ENCODE peak calls at places on chromosomes 13 and 19, in eight cellular contexts. One of them, this sample, is unnamed.

GRCh38 chr19:12783226-12783848 is 7.9 kb upstream of the JUNB start:
- DNase-seq in cardiac muscle cell: no peak
- DNase-seq in nephron progenitor cell: no peak
- DNase-seq in ovary: no peak
- DNase-seq in astrocyte of the spinal cord: no peak
- DNase-seq in neural crest cell: no peak
- DNase-seq in ascending aorta: peak
- DNase-seq in fibroblast of lung: no peak
- DNase-seq in this sample: peak

GRCh38 chr19:31450696-31451095 is 101.5 kb upstream of the TSHZ3 start:
- DNase-seq in cardiac muscle cell: no peak
- DNase-seq in nephron progenitor cell: no peak
- DNase-seq in ovary: no peak
- DNase-seq in astrocyte of the spinal cord: no peak
- DNase-seq in neural crest cell: no peak
- DNase-seq in ascending aorta: no peak
- DNase-seq in fibroblast of lung: no peak
- DNase-seq in this sample: no peak

GRCh38 chr19:44657211-44657921 is 13.7 kb downstream of the PVR start:
- DNase-seq in cardiac muscle cell: peak
- DNase-seq in nephron progenitor cell: peak
- DNase-seq in ovary: peak
- DNase-seq in astrocyte of the spinal cord: peak
- DNase-seq in neural crest cell: peak
- DNase-seq in ascending aorta: peak
- DNase-seq in fibroblast of lung: peak
- DNase-seq in this sample: peak

GRCh38 chr13:113004126-113004525 is 35.1 kb downstream of the MCF2L start:
- DNase-seq in cardiac muscle cell: no peak
- DNase-seq in nephron progenitor cell: no peak
- DNase-seq in ovary: no peak
- DNase-seq in astrocyte of the spinal cord: no peak
- DNase-seq in neural crest cell: no peak
- DNase-seq in ascending aorta: no peak
- DNase-seq in fibroblast of lung: no peak
- DNase-seq in this sample: no peak

GRCh38 chr19:16444273-16444597 is 27.5 kb downstream of the EPS15L1 start:
- DNase-seq in cardiac muscle cell: no peak
- DNase-seq in nephron progenitor cell: no peak
- DNase-seq in ovary: no peak
- DNase-seq in astrocyte of the spinal cord: no peak
- DNase-seq in neural crest cell: no peak
- DNase-seq in ascending aorta: no peak
- DNase-seq in fibroblast of lung: no peak
- DNase-seq in this sample: no peak

GRCh38 chr13:43036386-43037220 is 13.2 kb downstream of the DNAJC15 start:
- DNase-seq in cardiac muscle cell: no peak
- DNase-seq in nephron progenitor cell: no peak
- DNase-seq in ovary: no peak
- DNase-seq in astrocyte of the spinal cord: peak
- DNase-seq in neural crest cell: no peak
- DNase-seq in ascending aorta: no peak
- DNase-seq in fibroblast of lung: peak
- DNase-seq in this sample: no peak

GRCh38 chr13:40371531-40372125 is 294.8 kb downstream of the FOXO1 start:
- DNase-seq in cardiac muscle cell: no peak
- DNase-seq in nephron progenitor cell: no peak
- DNase-seq in ovary: no peak
- DNase-seq in astrocyte of the spinal cord: no peak
- DNase-seq in neural crest cell: no peak
- DNase-seq in ascending aorta: no peak
- DNase-seq in fibroblast of lung: peak
- DNase-seq in this sample: no peak

GRCh38 chr19:48859711-48860572 is 8.5 kb downstream of the PLEKHA4 start:
- DNase-seq in cardiac muscle cell: no peak
- DNase-seq in nephron progenitor cell: no peak
- DNase-seq in ovary: no peak
- DNase-seq in astrocyte of the spinal cord: no peak
- DNase-seq in neural crest cell: no peak
- DNase-seq in ascending aorta: no peak
- DNase-seq in fibroblast of lung: no peak
- DNase-seq in this sample: peak

GRCh38 chr13:27280009-27280646 is 9.5 kb downstream of the RASL11A start:
- DNase-seq in cardiac muscle cell: no peak
- DNase-seq in nephron progenitor cell: no peak
- DNase-seq in ovary: no peak
- DNase-seq in astrocyte of the spinal cord: peak
- DNase-seq in neural crest cell: no peak
- DNase-seq in ascending aorta: no peak
- DNase-seq in fibroblast of lung: no peak
- DNase-seq in this sample: no peak

GRCh38 chr13:51803422-51804294 is at the start of gene DHRS12:
- DNase-seq in cardiac muscle cell: peak
- DNase-seq in nephron progenitor cell: peak
- DNase-seq in ovary: peak
- DNase-seq in astrocyte of the spinal cord: peak
- DNase-seq in neural crest cell: peak
- DNase-seq in ascending aorta: peak
- DNase-seq in fibroblast of lung: peak
- DNase-seq in this sample: peak
- TF ChIP-seq CTCF in cardiac muscle cell: no peak
- TF ChIP-seq CTCF in nephron progenitor cell: no peak
- TF ChIP-seq CTCF in ovary: no peak
- TF ChIP-seq CTCF in astrocyte of the spinal cord: no peak
- TF ChIP-seq CTCF in neural crest cell: no peak
- TF ChIP-seq CTCF in ascending aorta: no peak
- TF ChIP-seq CTCF in fibroblast of lung: peak
- TF ChIP-seq CTCF in this sample: no peak

GRCh38 chr19:1019616-1019961 is 1.3 kb downstream of the TMEM259 start:
- DNase-seq in cardiac muscle cell: no peak
- DNase-seq in nephron progenitor cell: no peak
- DNase-seq in ovary: no peak
- DNase-seq in astrocyte of the spinal cord: no peak
- DNase-seq in neural crest cell: no peak
- DNase-seq in ascending aorta: no peak
- DNase-seq in fibroblast of lung: no peak
- DNase-seq in this sample: no peak
- TF ChIP-seq CTCF in cardiac muscle cell: no peak
- TF ChIP-seq CTCF in nephron progenitor cell: no peak
- TF ChIP-seq CTCF in ovary: no peak
- TF ChIP-seq CTCF in astrocyte of the spinal cord: no peak
- TF ChIP-seq CTCF in neural crest cell: no peak
- TF ChIP-seq CTCF in ascending aorta: no peak
- TF ChIP-seq CTCF in fibroblast of lung: no peak
- TF ChIP-seq CTCF in this sample: no peak

GRCh38 chr13:92175330-92175729 is 776.9 kb downstream of the GPC5 start:
- DNase-seq in cardiac muscle cell: peak
- DNase-seq in nephron progenitor cell: peak
- DNase-seq in ovary: peak
- DNase-seq in astrocyte of the spinal cord: peak
- DNase-seq in neural crest cell: peak
- DNase-seq in ascending aorta: no peak
- DNase-seq in fibroblast of lung: peak
- DNase-seq in this sample: peak
- TF ChIP-seq CTCF in cardiac muscle cell: peak
- TF ChIP-seq CTCF in nephron progenitor cell: peak
- TF ChIP-seq CTCF in ovary: no peak
- TF ChIP-seq CTCF in astrocyte of the spinal cord: peak
- TF ChIP-seq CTCF in neural crest cell: peak
- TF ChIP-seq CTCF in ascending aorta: no peak
- TF ChIP-seq CTCF in fibroblast of lung: peak
- TF ChIP-seq CTCF in this sample: peak

GRCh38 chr19:35545855-35546381 is 492 bp downstream of the TMEM147 start:
- DNase-seq in cardiac muscle cell: no peak
- DNase-seq in nephron progenitor cell: peak
- DNase-seq in ovary: peak
- DNase-seq in astrocyte of the spinal cord: no peak
- DNase-seq in neural crest cell: no peak
- DNase-seq in ascending aorta: peak
- DNase-seq in fibroblast of lung: peak
- DNase-seq in this sample: peak

GRCh38 chr19:35544110-35544802 is 1.2 kb upstream of the TMEM147 start:
- DNase-seq in cardiac muscle cell: no peak
- DNase-seq in nephron progenitor cell: no peak
- DNase-seq in ovary: no peak
- DNase-seq in astrocyte of the spinal cord: no peak
- DNase-seq in neural crest cell: no peak
- DNase-seq in ascending aorta: no peak
- DNase-seq in fibroblast of lung: no peak
- DNase-seq in this sample: no peak

GRCh38 chr19:35549174-35549788 is 3.9 kb downstream of the TMEM147 start:
- DNase-seq in cardiac muscle cell: peak
- DNase-seq in nephron progenitor cell: peak
- DNase-seq in ovary: peak
- DNase-seq in astrocyte of the spinal cord: peak
- DNase-seq in neural crest cell: peak
- DNase-seq in ascending aorta: no peak
- DNase-seq in fibroblast of lung: peak
- DNase-seq in this sample: peak

GRCh38 chr19:35545001-35545854 is at the start of gene TMEM147:
- DNase-seq in cardiac muscle cell: peak
- DNase-seq in nephron progenitor cell: peak
- DNase-seq in ovary: peak
- DNase-seq in astrocyte of the spinal cord: peak
- DNase-seq in neural crest cell: peak
- DNase-seq in ascending aorta: peak
- DNase-seq in fibroblast of lung: peak
- DNase-seq in this sample: peak

DNA sequence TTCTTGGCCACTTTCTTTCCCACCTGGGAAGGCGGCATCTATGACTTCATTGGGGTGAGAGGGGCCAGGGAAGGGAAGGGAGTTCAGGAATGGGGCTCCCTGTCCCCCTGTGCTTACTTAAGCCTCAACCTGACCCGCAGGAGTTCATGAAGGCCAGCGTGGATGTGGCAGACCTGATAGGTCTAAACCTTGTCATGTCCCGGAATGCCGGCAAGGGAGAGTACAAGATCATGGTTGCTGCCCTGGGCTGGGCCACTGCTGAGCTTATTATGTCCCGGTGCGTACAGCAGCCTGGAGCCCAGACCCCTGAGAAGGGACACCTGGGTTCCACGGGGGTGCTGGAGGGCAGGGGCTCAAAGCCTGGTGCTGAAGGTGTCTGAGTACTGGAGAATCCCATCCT is 1.1 kb downstream of the TMEM147 start:
- DNase-seq in cardiac muscle cell: no peak
- DNase-seq in nephron progenitor cell: no peak
- DNase-seq in ovary: no peak
- DNase-seq in astrocyte of the spinal cord: no peak
- DNase-seq in neural crest cell: no peak
- DNase-seq in ascending aorta: no peak
- DNase-seq in fibroblast of lung: no peak
- DNase-seq in this sample: no peak
- TF ChIP-seq CTCF in cardiac muscle cell: no peak
- TF ChIP-seq CTCF in nephron progenitor cell: no peak
- TF ChIP-seq CTCF in ovary: no peak
- TF ChIP-seq CTCF in astrocyte of the spinal cord: no peak
- TF ChIP-seq CTCF in neural crest cell: no peak
- TF ChIP-seq CTCF in ascending aorta: no peak
- TF ChIP-seq CTCF in fibroblast of lung: no peak
- TF ChIP-seq CTCF in this sample: no peak

GRCh38 chr13:109792416-109793090 is 6.2 kb upstream of the IRS2 start:
- DNase-seq in cardiac muscle cell: no peak
- DNase-seq in nephron progenitor cell: no peak
- DNase-seq in ovary: no peak
- DNase-seq in astrocyte of the spinal cord: no peak
- DNase-seq in neural crest cell: no peak
- DNase-seq in ascending aorta: no peak
- DNase-seq in fibroblast of lung: no peak
- DNase-seq in this sample: no peak

GRCh38 chr13:109789262-109789661 is 2.9 kb upstream of the IRS2 start:
- DNase-seq in cardiac muscle cell: no peak
- DNase-seq in nephron progenitor cell: no peak
- DNase-seq in ovary: no peak
- DNase-seq in astrocyte of the spinal cord: no peak
- DNase-seq in neural crest cell: no peak
- DNase-seq in ascending aorta: no peak
- DNase-seq in fibroblast of lung: no peak
- DNase-seq in this sample: no peak

GRCh38 chr13:109788372-109789195 is 2.2 kb upstream of the IRS2 start:
- DNase-seq in cardiac muscle cell: no peak
- DNase-seq in nephron progenitor cell: no peak
- DNase-seq in ovary: no peak
- DNase-seq in astrocyte of the spinal cord: no peak
- DNase-seq in neural crest cell: no peak
- DNase-seq in ascending aorta: no peak
- DNase-seq in fibroblast of lung: no peak
- DNase-seq in this sample: no peak

GRCh38 chr13:109790071-109790470 is 3.7 kb upstream of the IRS2 start:
- DNase-seq in cardiac muscle cell: no peak
- DNase-seq in nephron progenitor cell: no peak
- DNase-seq in ovary: no peak
- DNase-seq in astrocyte of the spinal cord: no peak
- DNase-seq in neural crest cell: no peak
- DNase-seq in ascending aorta: no peak
- DNase-seq in fibroblast of lung: peak
- DNase-seq in this sample: no peak

DNA sequence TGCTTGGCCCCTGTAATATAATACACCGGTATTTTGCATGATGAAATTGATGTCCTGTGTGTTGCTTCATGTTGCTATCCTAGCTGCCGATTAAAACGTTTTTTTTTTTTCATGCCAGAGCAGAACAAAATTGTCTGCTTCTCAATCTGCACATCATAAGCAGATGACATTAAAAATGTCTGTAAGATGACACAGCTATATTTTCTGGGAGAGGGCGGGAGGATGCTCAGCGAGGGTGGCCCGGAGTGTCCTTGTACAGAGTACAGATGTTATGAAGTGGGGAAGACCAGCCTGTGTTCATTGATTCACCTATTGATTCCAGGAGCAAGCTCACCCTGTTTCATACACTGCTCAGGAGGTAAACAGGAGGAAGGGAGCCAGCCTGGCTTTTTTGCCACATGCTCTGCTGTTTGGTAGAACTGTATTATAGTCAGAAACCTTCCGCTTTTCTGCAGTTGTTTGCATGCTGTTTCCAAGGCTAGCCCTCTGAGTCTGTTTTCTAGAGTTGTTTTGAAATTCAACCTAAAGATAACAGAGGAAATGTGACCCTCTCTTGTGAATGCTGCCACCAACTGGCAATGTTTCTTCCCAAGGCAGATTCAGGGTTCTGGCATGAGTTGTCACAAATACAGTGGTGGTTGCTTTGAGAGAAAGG is 4.7 kb upstream of the IRS2 start:
- DNase-seq in cardiac muscle cell: peak
- DNase-seq in nephron progenitor cell: no peak
- DNase-seq in ovary: no peak
- DNase-seq in astrocyte of the spinal cord: peak
- DNase-seq in neural crest cell: peak
- DNase-seq in ascending aorta: no peak
- DNase-seq in fibroblast of lung: peak
- DNase-seq in this sample: no peak
- TF ChIP-seq CTCF in cardiac muscle cell: peak
- TF ChIP-seq CTCF in nephron progenitor cell: peak
- TF ChIP-seq CTCF in ovary: no peak
- TF ChIP-seq CTCF in astrocyte of the spinal cord: peak
- TF ChIP-seq CTCF in neural crest cell: peak
- TF ChIP-seq CTCF in ascending aorta: no peak
- TF ChIP-seq CTCF in fibroblast of lung: peak
- TF ChIP-seq CTCF in this sample: peak

GRCh38 chr19:5052515-5052914 is 83.6 kb downstream of the KDM4B start:
- DNase-seq in cardiac muscle cell: no peak
- DNase-seq in nephron progenitor cell: no peak
- DNase-seq in ovary: no peak
- DNase-seq in astrocyte of the spinal cord: no peak
- DNase-seq in neural crest cell: no peak
- DNase-seq in ascending aorta: no peak
- DNase-seq in fibroblast of lung: no peak
- DNase-seq in this sample: no peak
- TF ChIP-seq CTCF in cardiac muscle cell: peak
- TF ChIP-seq CTCF in nephron progenitor cell: no peak
- TF ChIP-seq CTCF in ovary: no peak
- TF ChIP-seq CTCF in astrocyte of the spinal cord: peak
- TF ChIP-seq CTCF in neural crest cell: no peak
- TF ChIP-seq CTCF in ascending aorta: no peak
- TF ChIP-seq CTCF in fibroblast of lung: no peak
- TF ChIP-seq CTCF in this sample: no peak